ENCODE peak calls at places on chromosomes 3 and 15, in seven cellular contexts. One of them, this sample, is unnamed.

GRCh38 chr15:77500986-77501385 is 80.3 kb downstream of the HMG20A start:
- DNase-seq in A673: no peak
- DNase-seq in MCF 10A: peak; percentile 91
- DNase-seq in NCI-H1930: no peak
- DNase-seq in neural progenitor cell: no peak
- DNase-seq in fibroblast of gingiva: peak; percentile 68
- DNase-seq in A172: no peak
- DNase-seq in this sample: no peak

GRCh38 chr3:139222100-139222657 is 121.6 kb upstream of the MRPS22 start:
- DNase-seq in A673: no peak
- DNase-seq in MCF 10A: no peak
- DNase-seq in NCI-H1930: no peak
- DNase-seq in neural progenitor cell: no peak
- DNase-seq in fibroblast of gingiva: no peak
- DNase-seq in A172: no peak
- DNase-seq in this sample: no peak

GRCh38 chr3:156010829-156011228 is 109.5 kb upstream of the KCNAB1 start:
- DNase-seq in A673: peak; percentile 18
- DNase-seq in MCF 10A: peak; percentile 53
- DNase-seq in NCI-H1930: no peak
- DNase-seq in neural progenitor cell: peak; percentile 56
- DNase-seq in fibroblast of gingiva: no peak
- DNase-seq in A172: no peak
- DNase-seq in this sample: no peak

GRCh38 chr3:8503461-8503860 is 1.8 kb downstream of the LMCD1 start:
- DNase-seq in A673: no peak
- DNase-seq in MCF 10A: no peak
- DNase-seq in NCI-H1930: no peak
- DNase-seq in neural progenitor cell: no peak
- DNase-seq in fibroblast of gingiva: no peak
- DNase-seq in A172: no peak
- DNase-seq in this sample: no peak

GRCh38 chr3:127535901-127536817 is 54.4 kb downstream of the TPRA1 start:
- DNase-seq in A673: no peak
- DNase-seq in MCF 10A: no peak
- DNase-seq in NCI-H1930: no peak
- DNase-seq in neural progenitor cell: no peak
- DNase-seq in fibroblast of gingiva: no peak
- DNase-seq in A172: no peak
- DNase-seq in this sample: no peak

GRCh38 chr3:23810342-23811116 is 4.8 kb downstream of the UBE2E1 start:
- DNase-seq in A673: peak; percentile 59
- DNase-seq in MCF 10A: peak; percentile 42
- DNase-seq in NCI-H1930: no peak
- DNase-seq in neural progenitor cell: peak; percentile 83
- DNase-seq in fibroblast of gingiva: no peak
- DNase-seq in A172: no peak
- DNase-seq in this sample: no peak

GRCh38 chr15:37138586-37138985 is 38.2 kb upstream of the MEIS2 start:
- DNase-seq in A673: no peak
- DNase-seq in MCF 10A: no peak
- DNase-seq in NCI-H1930: no peak
- DNase-seq in neural progenitor cell: no peak
- DNase-seq in fibroblast of gingiva: no peak
- DNase-seq in A172: no peak
- DNase-seq in this sample: no peak

GRCh38 chr3:171880471-171880870 is 37.3 kb downstream of the TMEM212 start:
- DNase-seq in A673: no peak
- DNase-seq in MCF 10A: no peak
- DNase-seq in NCI-H1930: no peak
- DNase-seq in neural progenitor cell: no peak
- DNase-seq in fibroblast of gingiva: no peak
- DNase-seq in A172: no peak
- DNase-seq in this sample: no peak

GRCh38 chr15:74228723-74229081 is 7.4 kb upstream of the CCDC33 start:
- DNase-seq in A673: peak; percentile 97
- DNase-seq in MCF 10A: no peak
- DNase-seq in NCI-H1930: no peak
- DNase-seq in neural progenitor cell: peak; percentile 65
- DNase-seq in fibroblast of gingiva: no peak
- DNase-seq in A172: no peak
- DNase-seq in this sample: peak; percentile 37

GRCh38 chr15:77688270-77689058 is 55.8 kb upstream of the LINGO1 start:
- DNase-seq in A673: no peak
- DNase-seq in MCF 10A: no peak
- DNase-seq in NCI-H1930: no peak
- DNase-seq in neural progenitor cell: no peak
- DNase-seq in fibroblast of gingiva: no peak
- DNase-seq in A172: no peak
- DNase-seq in this sample: no peak

GRCh38 chr3:51813539-51813938 is 34.5 kb upstream of the IQCF6 start:
- DNase-seq in A673: no peak
- DNase-seq in MCF 10A: peak; percentile 10
- DNase-seq in NCI-H1930: no peak
- DNase-seq in neural progenitor cell: no peak
- DNase-seq in fibroblast of gingiva: no peak
- DNase-seq in A172: no peak
- DNase-seq in this sample: no peak

GRCh38 chr3:163018067-163018466 is 1521.5 kb downstream of the OTOL1 start:
- DNase-seq in A673: no peak
- DNase-seq in MCF 10A: no peak
- DNase-seq in NCI-H1930: no peak
- DNase-seq in neural progenitor cell: no peak
- DNase-seq in fibroblast of gingiva: no peak
- DNase-seq in A172: no peak
- DNase-seq in this sample: no peak

GRCh38 chr15:41919954-41920538 is 26.2 kb upstream of the SPTBN5 start:
- DNase-seq in A673: no peak
- DNase-seq in MCF 10A: peak; percentile 39
- DNase-seq in NCI-H1930: no peak
- DNase-seq in neural progenitor cell: no peak
- DNase-seq in fibroblast of gingiva: peak; percentile 79
- DNase-seq in A172: peak; percentile 40
- DNase-seq in this sample: no peak

GRCh38 chr3:126180477-126181397 is at the start of gene ALDH1L1:
- DNase-seq in A673: peak; percentile 45
- DNase-seq in MCF 10A: peak; percentile 71
- DNase-seq in NCI-H1930: peak; percentile 24
- DNase-seq in neural progenitor cell: peak; percentile 84
- DNase-seq in fibroblast of gingiva: peak; percentile 63
- DNase-seq in A172: peak; percentile 19
- DNase-seq in this sample: no peak

GRCh38 chr3:152026033-152026556 is 152.7 kb downstream of the SUCNR1 start:
- DNase-seq in A673: peak; percentile 52
- DNase-seq in MCF 10A: peak; percentile 75
- DNase-seq in NCI-H1930: no peak
- DNase-seq in neural progenitor cell: no peak
- DNase-seq in fibroblast of gingiva: peak; percentile 85
- DNase-seq in A172: peak; percentile 90
- DNase-seq in this sample: peak; percentile 37

GRCh38 chr3:119652306-119653033 is 7.9 kb downstream of the POPDC2 start:
- DNase-seq in A673: no peak
- DNase-seq in MCF 10A: no peak
- DNase-seq in NCI-H1930: no peak
- DNase-seq in neural progenitor cell: no peak
- DNase-seq in fibroblast of gingiva: no peak
- DNase-seq in A172: no peak
- DNase-seq in this sample: no peak

GRCh38 chr3:162134571-162134970 is 638.0 kb downstream of the OTOL1 start:
- DNase-seq in A673: no peak
- DNase-seq in MCF 10A: no peak
- DNase-seq in NCI-H1930: no peak
- DNase-seq in neural progenitor cell: no peak
- DNase-seq in fibroblast of gingiva: no peak
- DNase-seq in A172: no peak
- DNase-seq in this sample: no peak

GRCh38 chr3:194884649-194885315 is 199.1 kb downstream of the FAM43A start:
- DNase-seq in A673: peak; percentile 39
- DNase-seq in MCF 10A: peak; percentile 65
- DNase-seq in NCI-H1930: no peak
- DNase-seq in neural progenitor cell: no peak
- DNase-seq in fibroblast of gingiva: no peak
- DNase-seq in A172: no peak
- DNase-seq in this sample: no peak

GRCh38 chr3:37833790-37834189 is 27.9 kb upstream of the CTDSPL start:
- DNase-seq in A673: no peak
- DNase-seq in MCF 10A: no peak
- DNase-seq in NCI-H1930: no peak
- DNase-seq in neural progenitor cell: no peak
- DNase-seq in fibroblast of gingiva: no peak
- DNase-seq in A172: no peak
- DNase-seq in this sample: no peak

GRCh38 chr15:31435256-31435781 is 108.7 kb downstream of the KLF13 start:
- DNase-seq in A673: no peak
- DNase-seq in MCF 10A: peak; percentile 89
- DNase-seq in NCI-H1930: peak; percentile 52
- DNase-seq in neural progenitor cell: peak; percentile 73
- DNase-seq in fibroblast of gingiva: peak; percentile 73
- DNase-seq in A172: peak; percentile 51
- DNase-seq in this sample: no peak

GRCh38 chr3:100401674-100402036 is 316 bp downstream of the LNP1 start:
- DNase-seq in A673: peak; percentile 71
- DNase-seq in MCF 10A: no peak
- DNase-seq in NCI-H1930: no peak
- DNase-seq in neural progenitor cell: peak; percentile 72
- DNase-seq in fibroblast of gingiva: peak; percentile 32
- DNase-seq in A172: no peak
- DNase-seq in this sample: peak; percentile 48

GRCh38 chr3:131543714-131544113 is 40.9 kb upstream of the MRPL3 start:
- DNase-seq in A673: peak; percentile 12
- DNase-seq in MCF 10A: peak; percentile 92
- DNase-seq in NCI-H1930: no peak
- DNase-seq in neural progenitor cell: no peak
- DNase-seq in fibroblast of gingiva: peak; percentile 83
- DNase-seq in A172: peak; percentile 75
- DNase-seq in this sample: no peak

GRCh38 chr3:185087419-185087818 is 65.4 kb downstream of the C3orf70 start:
- DNase-seq in A673: no peak
- DNase-seq in MCF 10A: no peak
- DNase-seq in NCI-H1930: no peak
- DNase-seq in neural progenitor cell: no peak
- DNase-seq in fibroblast of gingiva: no peak
- DNase-seq in A172: no peak
- DNase-seq in this sample: no peak

GRCh38 chr3:193917096-193917495 is 218.9 kb upstream of the HES1 start:
- DNase-seq in A673: no peak
- DNase-seq in MCF 10A: no peak
- DNase-seq in NCI-H1930: no peak
- DNase-seq in neural progenitor cell: peak; percentile 51
- DNase-seq in fibroblast of gingiva: no peak
- DNase-seq in A172: no peak
- DNase-seq in this sample: no peak

This sample was measured in SK-N-MC.